ENCODE peak calls at places on chromosomes 4 and X, in four cellular contexts. I is pancreas; U is naive thymus-derived CD4-positive, alpha-beta T cell; K is ascending aorta. P is an unnamed sample.

GRCh38 chrX:112784692-112785091 is 55.9 kb downstream of the AMOT start:
- DNase-seq in U (no peak), I (no peak), K (no peak), P (no peak)

GRCh38 chr4:148216866-148217814 is 225.1 kb downstream of the NR3C2 start:
- DNase-seq in I (no peak), U (no peak), K (no peak), P (no peak)

GRCh38 chr4:99483636-99484035 is 27.2 kb upstream of the C4orf17 start:
- DNase-seq in K (no peak), U (no peak), I (no peak), P (no peak)

GRCh38 chrX:7904557-7904956 is 22.7 kb downstream of the PNPLA4 start:
- DNase-seq in U (no peak), I (no peak), K (no peak), P (no peak)

GRCh38 chrX:101386542-101386885 is 523 bp upstream of the BTK start:
- DNase-seq in K (no peak), U (no peak), I (no peak), P (no peak)

GRCh38 chr4:187108846-187109245 is 385.2 kb upstream of the FAT1 start:
- DNase-seq in I (no peak), K (no peak), U (no peak), P (no peak)

GRCh38 chrX:19893722-19894121 is 6.3 kb upstream of the SH3KBP1 start:
- DNase-seq in I (no peak), U (no peak), K (no peak), P (no peak)

GRCh38 chr4:158610790-158611189 is 60.9 kb downstream of the C4orf46 start:
- DNase-seq in K (no peak), I (no peak), U (no peak), P (no peak)

GRCh38 chrX:141439651-141440050 is 144.9 kb downstream of the SPANXA1 start:
- DNase-seq in K (no peak), U (no peak), I (no peak), P (no peak)

GRCh38 chr4:61666248-61666647 is 466.1 kb downstream of the ADGRL3 start:
- DNase-seq in U (no peak), I (no peak), K (no peak), P (no peak)

GRCh38 chr4:157221895-157222763 is 1.6 kb downstream of the GRIA2 start:
- DNase-seq in I (peak), U (no peak), K (no peak), P (no peak)

GRCh38 chrX:12002876-12003275 is 135.4 kb upstream of the FRMPD4 start:
- DNase-seq in U (no peak), K (no peak), I (no peak), P (no peak)

GRCh38 chrX:2540426-2540942 is 39.7 kb upstream of the DHRSX start:
- DNase-seq in U (no peak), I (no peak), K (no peak), P (no peak)

GRCh38 chr4:138977525-138977924 is 38.1 kb upstream of the NOCT start:
- DNase-seq in I (no peak), U (no peak), K (no peak), P (no peak)

GRCh38 chr4:2372488-2373030 is 45.9 kb downstream of the ZFYVE28 start:
- DNase-seq in U (no peak), K (no peak), I (no peak), P (no peak)

GRCh38 chrX:130174937-130175336 is 3.2 kb downstream of the RAB33A start:
- DNase-seq in K (no peak), I (no peak), U (no peak), P (no peak)

GRCh38 chrX:24294619-24295018 is 19.2 kb downstream of the SUPT20HL2 start:
- DNase-seq in I (no peak), U (no peak), K (no peak), P (no peak)

GRCh38 chrX:48683411-48683982 is at the start of gene WAS:
- DNase-seq in U (no peak), K (no peak), I (no peak), P (peak)

GRCh38 chrX:136619889-136620505 is 28.0 kb upstream of the CD40LG start:
- DNase-seq in I (no peak), U (no peak), K (no peak), P (no peak)

GRCh38 chrX:151704023-151704663 is 8.9 kb downstream of the PRRG3 start:
- DNase-seq in K (no peak), U (no peak), I (no peak), P (no peak)

GRCh38 chr4:37967749-37968148 is 7.6 kb downstream of the PTTG2 start:
- DNase-seq in I (no peak), U (no peak), K (no peak), P (no peak)

GRCh38 chr4:130573742-130574141 is 1477.8 kb downstream of the C4orf33 start:
- DNase-seq in K (no peak), U (no peak), I (no peak), P (no peak)

GRCh38 chr4:67393699-67394281 is 151.5 kb downstream of the CENPC start:
- DNase-seq in U (no peak), K (no peak), I (no peak), P (no peak)

GRCh38 chr4:113773014-113773413 is 11.5 kb upstream of the CAMK2D start:
- DNase-seq in U (no peak), I (no peak), K (no peak), P (no peak)

GRCh38 chrX:151151668-151152267 is 24.6 kb upstream of the GPR50 start:
- DNase-seq in U (no peak), I (peak), K (no peak), P (peak)

GRCh38 chr4:147362868-147363440 is 117.9 kb upstream of the EDNRA start:
- DNase-seq in I (peak), U (no peak), K (no peak), P (no peak)

GRCh38 chr4:67934628-67935027 is 28.7 kb downstream of the TMPRSS11A start:
- DNase-seq in U (no peak), K (no peak), I (no peak), P (no peak)

GRCh38 chrX:123682182-123682581 is 50.7 kb downstream of the THOC2 start:
- DNase-seq in U (no peak), I (no peak), K (no peak), P (no peak)

GRCh38 chrX:119942831-119943184 is 743 bp downstream of the NKAP start:
- DNase-seq in U (no peak), I (no peak), K (no peak), P (no peak)

GRCh38 chr4:5158391-5158770 is 107.1 kb downstream of the STK32B start:
- DNase-seq in I (no peak), K (no peak), U (no peak), P (no peak)

GRCh38 chrX:120452131-120452530 is 17.0 kb downstream of the LAMP2 start:
- DNase-seq in K (no peak), U (no peak), I (no peak), P (no peak)

GRCh38 chr4:162952232-162952631 is 214.5 kb downstream of the NAF1 start:
- DNase-seq in I (no peak), U (no peak), K (no peak), P (no peak)

GRCh38 chr4:123843137-123843536 is 446.5 kb downstream of the SPRY1 start:
- DNase-seq in K (no peak), I (no peak), U (no peak), P (no peak)

GRCh38 chr4:84780719-84781118 is 185.8 kb downstream of the WDFY3 start:
- DNase-seq in K (no peak), I (no peak), U (no peak), P (no peak)

GRCh38 chrX:1493877-1494510 is 41.3 kb upstream of the ASMTL start:
- DNase-seq in K (no peak), U (no peak), I (no peak), P (no peak)

GRCh38 chrX:40474205-40474626 is 106.6 kb upstream of the ATP6AP2 start:
- DNase-seq in I (peak), K (no peak), U (no peak), P (no peak)

GRCh38 chr4:150379454-150379853 is 202.5 kb upstream of the MAB21L2 start:
- DNase-seq in K (no peak), I (no peak), U (no peak), P (no peak)

GRCh38 chr4:110630621-110631402 is 7.9 kb upstream of the PITX2 start:
- DNase-seq in K (no peak), I (no peak), U (no peak), P (no peak)
- H3K4me3 ChIP-seq in K (no peak), I (no peak), U (no peak), P (no peak)

GRCh38 chr4:24576276-24576675 is 8.1 kb downstream of the DHX15 start:
- DNase-seq in K (no peak), U (no peak), I (no peak), P (no peak)
- H3K4me3 ChIP-seq in K (no peak), U (no peak), I (no peak), P (no peak)

GRCh38 chr4:36332023-36332781 is 50.8 kb downstream of the DTHD1 start:
- DNase-seq in I (no peak), U (no peak), K (no peak), P (no peak)
- H3K4me3 ChIP-seq in I (no peak), U (no peak), K (no peak), P (no peak)

GRCh38 chr4:52713456-52713937 is 37.7 kb downstream of the ERVMER34-1 start:
- DNase-seq in K (no peak), I (no peak), U (no peak), P (no peak)

GRCh38 chr4:52716364-52717151 is 34.7 kb downstream of the ERVMER34-1 start:
- DNase-seq in I (no peak), U (no peak), K (no peak), P (no peak)

GRCh38 chr4:52714597-52715254 is 36.5 kb downstream of the ERVMER34-1 start:
- DNase-seq in I (no peak), K (no peak), U (no peak), P (no peak)

GRCh38 chr4:52715914-52716313 is 35.3 kb downstream of the ERVMER34-1 start:
- DNase-seq in U (no peak), I (no peak), K (no peak), P (no peak)

DNA sequence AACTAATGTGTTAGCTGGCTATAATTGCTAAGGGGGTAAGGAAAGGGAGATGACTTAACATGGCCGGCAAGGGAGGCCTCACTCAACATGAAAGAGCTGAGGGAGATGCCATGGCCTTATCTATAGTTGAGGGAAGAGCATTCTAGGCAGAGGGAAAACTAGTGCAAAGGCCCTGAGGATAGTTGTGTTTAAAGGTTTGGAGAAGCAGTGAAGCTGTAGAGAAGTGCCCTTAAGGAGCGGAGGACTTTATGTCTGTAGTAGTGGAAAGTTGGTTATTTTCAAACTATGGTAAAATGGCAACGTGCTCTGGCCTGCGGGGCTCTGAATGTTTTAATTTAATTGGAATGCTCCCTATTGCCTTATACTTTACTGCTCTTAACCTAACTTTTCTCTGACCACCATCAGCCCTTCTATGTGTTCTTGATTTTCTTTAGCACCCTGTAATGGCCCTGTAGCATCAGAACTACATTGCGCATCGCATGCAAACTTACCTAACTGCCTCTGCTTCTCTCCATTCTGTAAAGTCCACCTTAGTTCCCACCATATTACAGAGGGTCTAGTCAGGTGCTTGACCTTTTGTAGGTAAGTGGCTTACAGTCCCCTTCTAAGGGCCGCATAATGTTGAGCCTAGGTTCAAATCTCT is 35.8 kb downstream of the ERVMER34-1 start:
- DNase-seq in K (no peak), U (no peak), I (no peak), P (no peak)
- H3K4me3 ChIP-seq in K (no peak), U (no peak), I (no peak), P (no peak)

GRCh38 chr4:48193096-48193836 is 59.2 kb upstream of the TXK start:
- DNase-seq in U (no peak), K (no peak), I (no peak), P (no peak)
- H3K4me3 ChIP-seq in U (no peak), K (no peak), I (no peak), P (no peak)

P was measured in CD8-positive, alpha-beta T cell.